ENCODE peak calls at places on chromosomes 4 and X, in four cellular contexts. One of them, this sample, is unnamed.

GRCh38 chrX:63657821-63658220 is 127.2 kb downstream of the ARHGEF9 start:
- DNase-seq in neuronal stem cell: no peak
- DNase-seq in fibroblast of lung: peak; percentile 66
- DNase-seq in Panc1: no peak
- DNase-seq in this sample: no peak

GRCh38 chrX:103329991-103330390 is at the start of gene TCEAL7:
- DNase-seq in neuronal stem cell: no peak
- DNase-seq in fibroblast of lung: peak; percentile 61
- DNase-seq in Panc1: no peak
- DNase-seq in this sample: no peak

GRCh38 chr4:146342600-146343192 is 128.4 kb downstream of the REELD1 start:
- DNase-seq in neuronal stem cell: no peak
- DNase-seq in fibroblast of lung: peak; percentile 71
- DNase-seq in Panc1: no peak
- DNase-seq in this sample: no peak

GRCh38 chr4:7214359-7214758 is 22.0 kb downstream of the SORCS2 start:
- DNase-seq in neuronal stem cell: no peak
- DNase-seq in fibroblast of lung: no peak
- DNase-seq in Panc1: no peak
- DNase-seq in this sample: no peak

GRCh38 chr4:181647396-181648107 is 595.6 kb upstream of the TENM3 start:
- DNase-seq in neuronal stem cell: no peak
- DNase-seq in fibroblast of lung: peak; percentile 33
- DNase-seq in Panc1: no peak
- DNase-seq in this sample: no peak

GRCh38 chr4:37737456-37737855 is 51.3 kb upstream of the RELL1 start:
- DNase-seq in neuronal stem cell: no peak
- DNase-seq in fibroblast of lung: peak; percentile 75
- DNase-seq in Panc1: no peak
- DNase-seq in this sample: no peak

GRCh38 chr4:61714387-61714890 is 514.3 kb downstream of the ADGRL3 start:
- DNase-seq in neuronal stem cell: no peak
- DNase-seq in fibroblast of lung: peak; percentile 2
- DNase-seq in Panc1: no peak
- DNase-seq in this sample: no peak

GRCh38 chrX:101659601-101660063 is at the start of gene ARMCX2:
- DNase-seq in neuronal stem cell: peak; percentile 21
- DNase-seq in fibroblast of lung: peak; percentile 71
- DNase-seq in Panc1: no peak
- DNase-seq in this sample: peak; percentile 45

GRCh38 chr4:6855692-6856297 is 53.8 kb upstream of the TBC1D14 start:
- DNase-seq in neuronal stem cell: no peak
- DNase-seq in fibroblast of lung: peak; percentile 88
- DNase-seq in Panc1: no peak
- DNase-seq in this sample: no peak

GRCh38 chrX:115560978-115561604 is at the start of gene PLS3:
- DNase-seq in neuronal stem cell: peak; percentile 52
- DNase-seq in fibroblast of lung: peak; percentile 83
- DNase-seq in Panc1: no peak
- DNase-seq in this sample: peak; percentile 43

GRCh38 chrX:31350808-31351074 is 278.9 kb upstream of the FTHL17 start:
- DNase-seq in neuronal stem cell: no peak
- DNase-seq in fibroblast of lung: no peak
- DNase-seq in Panc1: no peak
- DNase-seq in this sample: no peak

GRCh38 chrX:23952984-23953907 is 45.4 kb downstream of the CXorf58 start:
- DNase-seq in neuronal stem cell: no peak
- DNase-seq in fibroblast of lung: no peak
- DNase-seq in Panc1: no peak
- DNase-seq in this sample: no peak

GRCh38 chr4:75229783-75230570 is 284.2 kb downstream of the RCHY1 start:
- DNase-seq in neuronal stem cell: no peak
- DNase-seq in fibroblast of lung: no peak
- DNase-seq in Panc1: no peak
- DNase-seq in this sample: no peak

GRCh38 chrX:24260827-24261550 is 52.9 kb downstream of the SUPT20HL2 start:
- DNase-seq in neuronal stem cell: no peak
- DNase-seq in fibroblast of lung: peak; percentile 61
- DNase-seq in Panc1: no peak
- DNase-seq in this sample: no peak

GRCh38 chr4:166128452-166128851 is 255.4 kb downstream of the TLL1 start:
- DNase-seq in neuronal stem cell: no peak
- DNase-seq in fibroblast of lung: peak; percentile 13
- DNase-seq in Panc1: no peak
- DNase-seq in this sample: no peak

GRCh38 chr4:126697748-126698147 is 935.0 kb upstream of the INTU start:
- DNase-seq in neuronal stem cell: no peak
- DNase-seq in fibroblast of lung: peak; percentile 79
- DNase-seq in Panc1: no peak
- DNase-seq in this sample: no peak

GRCh38 chrX:136447968-136448367 is 39.8 kb upstream of the BRS3 start:
- DNase-seq in neuronal stem cell: no peak
- DNase-seq in fibroblast of lung: no peak
- DNase-seq in Panc1: no peak
- DNase-seq in this sample: no peak

GRCh38 chr4:124409044-124409443 is 303.5 kb downstream of the ANKRD50 start:
- DNase-seq in neuronal stem cell: no peak
- DNase-seq in fibroblast of lung: no peak
- DNase-seq in Panc1: no peak
- DNase-seq in this sample: no peak

GRCh38 chr4:112637552-112637866 is 566 bp downstream of the LARP7 start:
- DNase-seq in neuronal stem cell: no peak
- DNase-seq in fibroblast of lung: no peak
- DNase-seq in Panc1: no peak
- DNase-seq in this sample: no peak

GRCh38 chr4:125317526-125317880 is 2.7 kb downstream of the FAT4 start:
- DNase-seq in neuronal stem cell: peak; percentile 37
- DNase-seq in fibroblast of lung: peak; percentile 63
- DNase-seq in Panc1: no peak
- DNase-seq in this sample: no peak

GRCh38 chr4:25307596-25307995 is 5.0 kb upstream of the ZCCHC4 start:
- DNase-seq in neuronal stem cell: no peak
- DNase-seq in fibroblast of lung: no peak
- DNase-seq in Panc1: no peak
- DNase-seq in this sample: no peak

GRCh38 chr4:139988863-139989765 is 164.9 kb downstream of the MAML3 start:
- DNase-seq in neuronal stem cell: no peak
- DNase-seq in fibroblast of lung: peak; percentile 91
- DNase-seq in Panc1: peak; percentile 73
- DNase-seq in this sample: no peak

GRCh38 chr4:94798808-94799207 is 41.1 kb downstream of the BMPR1B start:
- DNase-seq in neuronal stem cell: no peak
- DNase-seq in fibroblast of lung: no peak
- DNase-seq in Panc1: no peak
- DNase-seq in this sample: no peak

GRCh38 chrX:1784773-1785172 is 169.9 kb downstream of the ASMT start:
- DNase-seq in neuronal stem cell: no peak
- DNase-seq in fibroblast of lung: no peak
- DNase-seq in Panc1: no peak
- DNase-seq in this sample: no peak

GRCh38 chrX:130645955-130646583 is 244.3 kb downstream of the RBMX2 start:
- DNase-seq in neuronal stem cell: no peak
- DNase-seq in fibroblast of lung: peak; percentile 2
- DNase-seq in Panc1: no peak
- DNase-seq in this sample: no peak

GRCh38 chr4:2341261-2341841 is 77.1 kb downstream of the ZFYVE28 start:
- DNase-seq in neuronal stem cell: no peak
- DNase-seq in fibroblast of lung: no peak
- DNase-seq in Panc1: no peak
- DNase-seq in this sample: no peak

GRCh38 chrX:51917600-51917999 is 24.2 kb downstream of the MAGED1 start:
- DNase-seq in neuronal stem cell: no peak
- DNase-seq in fibroblast of lung: no peak
- DNase-seq in Panc1: no peak
- DNase-seq in this sample: no peak

GRCh38 chr4:20327808-20328207 is 76.1 kb downstream of the SLIT2 start:
- DNase-seq in neuronal stem cell: no peak
- DNase-seq in fibroblast of lung: no peak
- DNase-seq in Panc1: no peak
- DNase-seq in this sample: no peak

GRCh38 chrX:115147220-115147619 is 42.0 kb upstream of the RBMXL3 start:
- DNase-seq in neuronal stem cell: no peak
- DNase-seq in fibroblast of lung: peak; percentile 42
- DNase-seq in Panc1: no peak
- DNase-seq in this sample: no peak

GRCh38 chrX:112642349-112642748 is 37.4 kb downstream of the LHFPL1 start:
- DNase-seq in neuronal stem cell: peak; percentile 41
- DNase-seq in fibroblast of lung: peak; percentile 57
- DNase-seq in Panc1: peak; percentile 47
- DNase-seq in this sample: peak; percentile 18

GRCh38 chrX:96924581-96924980 is 40.9 kb downstream of the RPA4 start:
- DNase-seq in neuronal stem cell: no peak
- DNase-seq in fibroblast of lung: no peak
- DNase-seq in Panc1: no peak
- DNase-seq in this sample: no peak

GRCh38 chr4:93658443-93658842 is 170.1 kb upstream of the ATOH1 start:
- DNase-seq in neuronal stem cell: no peak
- DNase-seq in fibroblast of lung: no peak
- DNase-seq in Panc1: no peak
- DNase-seq in this sample: no peak

GRCh38 chrX:11543249-11543648 is 122.5 kb downstream of the ARHGAP6 start:
- DNase-seq in neuronal stem cell: no peak
- DNase-seq in fibroblast of lung: no peak
- DNase-seq in Panc1: no peak
- DNase-seq in this sample: no peak

GRCh38 chrX:21509912-21510311 is 135.7 kb downstream of the CNKSR2 start:
- DNase-seq in neuronal stem cell: no peak
- DNase-seq in fibroblast of lung: peak; percentile 2
- DNase-seq in Panc1: no peak
- DNase-seq in this sample: no peak

GRCh38 chrX:117771384-117771783 is 345.2 kb downstream of the KLHL13 start:
- DNase-seq in neuronal stem cell: no peak
- DNase-seq in fibroblast of lung: no peak
- DNase-seq in Panc1: no peak
- DNase-seq in this sample: no peak

GRCh38 chr4:113692809-113693411 is 68.6 kb downstream of the CAMK2D start:
- DNase-seq in neuronal stem cell: no peak
- DNase-seq in fibroblast of lung: no peak
- DNase-seq in Panc1: no peak
- DNase-seq in this sample: no peak

DNA sequence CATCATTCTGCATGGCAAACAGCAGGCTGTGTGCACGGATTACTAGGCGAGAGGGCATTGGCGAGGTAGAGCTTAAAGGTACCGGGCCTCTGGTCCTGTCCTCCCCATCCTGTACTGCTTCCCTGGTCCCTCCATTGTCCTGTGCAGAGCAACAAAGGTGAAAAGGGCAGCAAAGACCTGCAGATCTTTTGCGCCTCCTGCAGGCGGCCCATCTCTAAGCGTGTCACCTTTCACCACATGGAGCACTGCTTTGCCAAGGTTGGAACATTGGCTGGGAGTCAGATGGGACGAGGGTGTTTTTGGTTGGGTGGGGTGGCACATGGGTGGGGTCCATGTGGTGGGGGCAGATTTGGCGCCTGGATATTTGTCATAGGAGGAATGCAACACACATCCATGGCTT is 64.7 kb upstream of the UXT start:
- DNase-seq in neuronal stem cell: no peak
- DNase-seq in fibroblast of lung: no peak
- DNase-seq in Panc1: no peak
- DNase-seq in this sample: peak; percentile 1
- H3K4me1 ChIP-seq in neuronal stem cell: no peaks in the 10 kb centered on the region
- H3K4me1 ChIP-seq in fibroblast of lung: no peaks in the 10 kb centered on the region
- H3K4me1 ChIP-seq in Panc1: no peaks in the 10 kb centered on the region
- H3K4me1 ChIP-seq in this sample: no peaks in the 10 kb centered on the region

GRCh38 chrX:8738588-8739189 is 6.8 kb upstream of the ANOS1 start:
- DNase-seq in neuronal stem cell: no peak
- DNase-seq in fibroblast of lung: peak; percentile 50
- DNase-seq in Panc1: no peak
- DNase-seq in this sample: no peak

GRCh38 chrX:8748855-8749254 is 16.9 kb upstream of the ANOS1 start:
- DNase-seq in neuronal stem cell: no peak
- DNase-seq in fibroblast of lung: peak; percentile 54
- DNase-seq in Panc1: no peak
- DNase-seq in this sample: no peak

GRCh38 chrX:8737883-8738282 is 5.9 kb upstream of the ANOS1 start:
- DNase-seq in neuronal stem cell: no peak
- DNase-seq in fibroblast of lung: no peak
- DNase-seq in Panc1: no peak
- DNase-seq in this sample: no peak

GRCh38 chrX:8741981-8742380 is 10.0 kb upstream of the ANOS1 start:
- DNase-seq in neuronal stem cell: no peak
- DNase-seq in fibroblast of lung: no peak
- DNase-seq in Panc1: no peak
- DNase-seq in this sample: no peak

GRCh38 chrX:8743126-8743732 is 11.3 kb upstream of the ANOS1 start:
- DNase-seq in neuronal stem cell: no peak
- DNase-seq in fibroblast of lung: peak; percentile 38
- DNase-seq in Panc1: no peak
- DNase-seq in this sample: no peak
- H3K4me1 ChIP-seq in neuronal stem cell: no peaks in the 10 kb centered on the region
- H3K4me1 ChIP-seq in fibroblast of lung: no peaks in the 10 kb centered on the region
- H3K4me1 ChIP-seq in Panc1: no peaks in the 10 kb centered on the region
- H3K4me1 ChIP-seq in this sample: no peaks in the 10 kb centered on the region

DNA sequence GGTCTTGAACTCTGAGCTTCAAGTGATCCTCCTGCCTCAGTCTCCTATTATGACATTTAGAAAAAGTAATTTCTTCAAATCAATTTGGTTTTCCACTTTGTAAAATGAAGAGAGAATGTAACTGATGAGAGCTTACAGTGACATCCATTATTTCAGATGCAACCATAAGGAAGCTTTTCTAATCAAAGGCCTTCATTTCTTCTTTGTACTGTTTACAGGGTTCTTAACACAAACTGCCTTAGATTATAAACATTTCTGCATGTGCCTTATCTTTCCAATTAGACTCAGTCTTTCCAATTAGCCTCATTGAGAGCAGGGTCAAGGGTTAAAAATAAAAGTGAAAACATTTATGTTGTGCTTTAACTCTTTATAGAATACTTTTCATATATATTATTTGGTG is 71.8 kb downstream of the WWC2 start:
- DNase-seq in neuronal stem cell: no peak
- DNase-seq in fibroblast of lung: no peak
- DNase-seq in Panc1: no peak
- DNase-seq in this sample: no peak
- H3K4me1 ChIP-seq in neuronal stem cell: peaks cover 11% of the 10 kb centered on the region
- H3K4me1 ChIP-seq in fibroblast of lung: peaks cover 9% of the 10 kb centered on the region
- H3K4me1 ChIP-seq in Panc1: peaks cover 49% of the 10 kb centered on the region
- H3K4me1 ChIP-seq in this sample: peaks cover 4% of the 10 kb centered on the region

GRCh38 chr4:134019657-134020056 is 181.9 kb downstream of the PABPC4L start:
- DNase-seq in neuronal stem cell: no peak
- DNase-seq in fibroblast of lung: no peak
- DNase-seq in Panc1: no peak
- DNase-seq in this sample: no peak

GRCh38 chr4:134024251-134024650 is 177.3 kb downstream of the PABPC4L start:
- DNase-seq in neuronal stem cell: no peak
- DNase-seq in fibroblast of lung: peak; percentile 6
- DNase-seq in Panc1: no peak
- DNase-seq in this sample: peak; percentile 11

DNA sequence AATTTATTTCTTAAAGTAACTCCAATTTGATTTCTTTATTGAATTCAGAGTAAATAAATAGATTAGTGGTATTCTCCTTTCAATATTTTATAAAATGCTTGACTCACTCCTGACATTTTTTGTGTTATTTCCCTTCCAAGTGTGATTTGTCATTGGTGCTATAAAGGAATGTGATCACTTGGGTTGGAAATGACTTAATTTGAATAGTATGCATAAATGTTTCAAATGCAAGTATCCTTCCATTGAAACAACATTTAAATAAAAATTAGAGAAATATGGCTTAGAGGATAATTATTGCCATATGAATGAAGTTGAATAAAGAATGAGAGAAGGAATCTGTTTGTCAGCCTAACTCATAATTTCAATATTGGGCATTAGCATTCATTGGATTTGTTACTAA is 182.7 kb downstream of the PABPC4L start:
- DNase-seq in neuronal stem cell: no peak
- DNase-seq in fibroblast of lung: no peak
- DNase-seq in Panc1: no peak
- DNase-seq in this sample: no peak
- H3K4me1 ChIP-seq in neuronal stem cell: no peaks in the 10 kb centered on the region
- H3K4me1 ChIP-seq in fibroblast of lung: no peaks in the 10 kb centered on the region
- H3K4me1 ChIP-seq in Panc1: no peaks in the 10 kb centered on the region
- H3K4me1 ChIP-seq in this sample: no peaks in the 10 kb centered on the region